ENCODE peak calls at places on chromosomes 13 and 19, in seven cellular contexts. X is GM12878, L is K562, T is HCT116, Y is H1, C is SK-N-SH, A is HepG2. F is an unnamed sample.

GRCh38 chr13:40619479-40619814 is 47.0 kb downstream of the FOXO1 start:
- DNase-seq in X (no peak), L (no peak), T (no peak), Y (no peak), C (no peak), A (peak), F (no peak)

GRCh38 chr13:33251131-33251629 is 34.4 kb downstream of the STARD13 start:
- DNase-seq in X (peak), L (no peak), T (peak), Y (no peak), C (peak), A (no peak), F (no peak)

GRCh38 chr13:79525458-79525857 is 44.5 kb downstream of the NDFIP2 start:
- DNase-seq in X (no peak), L (no peak), T (no peak), Y (no peak), C (no peak), A (peak), F (no peak)

GRCh38 chr13:76723551-76724232 is 162.5 kb downstream of the KCTD12 start:
- DNase-seq in X (no peak), L (no peak), T (no peak), Y (peak), C (no peak), A (no peak), F (no peak)

GRCh38 chr19:55461974-55462628 is 659 bp upstream of the ISOC2 start:
- DNase-seq in X (no peak), L (peak), T (no peak), Y (no peak), C (peak), A (peak), F (peak)

GRCh38 chr19:1102407-1103106 is 1.2 kb upstream of the GPX4 start:
- DNase-seq in X (peak), L (no peak), T (peak), Y (no peak), C (no peak), A (peak), F (no peak)

GRCh38 chr13:79190932-79191331 is 215.1 kb downstream of the RBM26 start:
- DNase-seq in X (peak), L (no peak), T (no peak), Y (no peak), C (no peak), A (no peak), F (no peak)

GRCh38 chr13:92994056-92994455 is 232.6 kb upstream of the GPC6 start:
- DNase-seq in X (no peak), L (no peak), T (no peak), Y (no peak), C (no peak), A (no peak), F (no peak)

GRCh38 chr13:28181413-28181812 is 43.1 kb downstream of the PAN3 start:
- DNase-seq in X (no peak), L (no peak), T (peak), Y (no peak), C (no peak), A (no peak), F (no peak)

GRCh38 chr19:5621945-5622464 is 571 bp downstream of the SAFB2 start:
- DNase-seq in X (no peak), L (peak), T (no peak), Y (peak), C (peak), A (no peak), F (peak)

GRCh38 chr19:4075373-4075772 is 8.7 kb upstream of the ZBTB7A start:
- DNase-seq in X (no peak), L (no peak), T (no peak), Y (no peak), C (no peak), A (no peak), F (no peak)

GRCh38 chr19:3369337-3370213 is 3.2 kb downstream of the NFIC start:
- DNase-seq in X (no peak), L (no peak), T (no peak), Y (no peak), C (no peak), A (no peak), F (no peak)

GRCh38 chr13:39616087-39616694 is 13.2 kb upstream of the LHFPL6 start:
- DNase-seq in X (no peak), L (peak), T (peak), Y (no peak), C (peak), A (peak), F (peak)

GRCh38 chr19:1980782-1981181 is 34.7 kb downstream of the BTBD2 start:
- DNase-seq in X (no peak), L (no peak), T (no peak), Y (no peak), C (no peak), A (no peak), F (no peak)

GRCh38 chr19:44912854-44913253 is 1.6 kb upstream of the APOC1 start:
- DNase-seq in X (no peak), L (no peak), T (no peak), Y (no peak), C (no peak), A (peak), F (no peak)

GRCh38 chr13:26978081-26978860 is 193.3 kb downstream of the USP12 start:
- DNase-seq in X (no peak), L (no peak), T (no peak), Y (no peak), C (no peak), A (no peak), F (peak)

GRCh38 chr19:3075605-3076431 is 13.5 kb upstream of the TLE5 start:
- DNase-seq in X (no peak), L (peak), T (no peak), Y (peak), C (peak), A (no peak), F (peak)

GRCh38 chr13:40371531-40372125 is 294.8 kb downstream of the FOXO1 start:
- DNase-seq in X (no peak), L (no peak), T (no peak), Y (peak), C (no peak), A (no peak), F (no peak)

GRCh38 chr13:87087741-87088140 is 583.4 kb upstream of the SLITRK5 start:
- DNase-seq in X (no peak), L (no peak), T (no peak), Y (no peak), C (no peak), A (no peak), F (no peak)

GRCh38 chr19:58128041-58128685 is 22.4 kb downstream of the ZNF329 start:
- DNase-seq in X (no peak), L (no peak), T (no peak), Y (no peak), C (no peak), A (no peak), F (no peak)

GRCh38 chr13:67515895-67516294 is 285.8 kb upstream of the PCDH9 start:
- DNase-seq in X (no peak), L (no peak), T (no peak), Y (no peak), C (no peak), A (no peak), F (no peak)

GRCh38 chr19:36526581-36526980 is 1.5 kb downstream of the ZNF260 start:
- DNase-seq in X (no peak), L (no peak), T (no peak), Y (no peak), C (no peak), A (no peak), F (no peak)

GRCh38 chr19:38742906-38743305 is 1.4 kb downstream of the CAPN12 start:
- DNase-seq in X (no peak), L (no peak), T (no peak), Y (no peak), C (peak), A (no peak), F (no peak)

GRCh38 chr13:109454167-109454917 is 332.0 kb downstream of the IRS2 start:
- DNase-seq in X (no peak), L (no peak), T (no peak), Y (no peak), C (no peak), A (no peak), F (no peak)

GRCh38 chr19:5719274-5719960 is 529 bp downstream of the LONP1 start:
- DNase-seq in X (no peak), L (peak), T (no peak), Y (peak), C (no peak), A (no peak), F (no peak)

GRCh38 chr13:35631666-35632065 is 155.2 kb upstream of the MAB21L1 start:
- DNase-seq in X (no peak), L (no peak), T (no peak), Y (no peak), C (no peak), A (no peak), F (no peak)

GRCh38 chr19:49327878-49328544 is 3.0 kb upstream of the SLC6A16 start:
- DNase-seq in X (no peak), L (peak), T (peak), Y (no peak), C (no peak), A (peak), F (no peak)

GRCh38 chr19:34474233-34474989 is 7.1 kb upstream of the WTIP start:
- DNase-seq in X (no peak), L (no peak), T (no peak), Y (no peak), C (no peak), A (no peak), F (no peak)

GRCh38 chr19:31402529-31402928 is 53.3 kb upstream of the TSHZ3 start:
- DNase-seq in X (no peak), L (no peak), T (no peak), Y (no peak), C (no peak), A (no peak), F (no peak)

GRCh38 chr19:20279516-20279915 is 112.5 kb downstream of the ZNF486 start:
- DNase-seq in X (no peak), L (no peak), T (no peak), Y (no peak), C (no peak), A (no peak), F (no peak)

GRCh38 chr13:80010286-80010831 is 330.6 kb downstream of the SPRY2 start:
- DNase-seq in X (no peak), L (no peak), T (no peak), Y (no peak), C (no peak), A (no peak), F (no peak)

GRCh38 chr19:52923782-52924593 is 760 bp upstream of the ZNF888 start:
- DNase-seq in X (no peak), L (peak), T (no peak), Y (peak), C (no peak), A (peak), F (no peak)

GRCh38 chr19:27793644-27794443 is 1419.1 kb downstream of the UQCRFS1 start:
- DNase-seq in X (peak), L (peak), T (peak), Y (peak), C (peak), A (peak), F (peak)
- TF ChIP-seq JUND in X (no peak), L (peak), T (no peak), Y (no peak), C (no peak), A (no peak), F (no peak)

GRCh38 chr13:48853381-48854102 is 122.2 kb upstream of the FNDC3A start:
- DNase-seq in X (no peak), L (no peak), T (no peak), Y (no peak), C (no peak), A (no peak), F (no peak)
- TF ChIP-seq JUND in X (no peak), L (no peak), T (no peak), Y (no peak), C (no peak), A (no peak), F (no peak)

GRCh38 chr13:110617326-110618072 is 2.2 kb downstream of the NAXD start:
- DNase-seq in X (no peak), L (no peak), T (no peak), Y (no peak), C (no peak), A (peak), F (no peak)

GRCh38 chr13:110615005-110615321 is 382 bp upstream of the NAXD start:
- DNase-seq in X (no peak), L (no peak), T (no peak), Y (no peak), C (no peak), A (no peak), F (no peak)

GRCh38 chr13:110615322-110616102 is at the start of gene NAXD:
- DNase-seq in X (peak), L (peak), T (peak), Y (peak), C (peak), A (peak), F (peak)

GRCh38 chr13:110618167-110618566 is 2.8 kb downstream of the NAXD start:
- DNase-seq in X (no peak), L (no peak), T (no peak), Y (no peak), C (no peak), A (no peak), F (no peak)

DNA sequence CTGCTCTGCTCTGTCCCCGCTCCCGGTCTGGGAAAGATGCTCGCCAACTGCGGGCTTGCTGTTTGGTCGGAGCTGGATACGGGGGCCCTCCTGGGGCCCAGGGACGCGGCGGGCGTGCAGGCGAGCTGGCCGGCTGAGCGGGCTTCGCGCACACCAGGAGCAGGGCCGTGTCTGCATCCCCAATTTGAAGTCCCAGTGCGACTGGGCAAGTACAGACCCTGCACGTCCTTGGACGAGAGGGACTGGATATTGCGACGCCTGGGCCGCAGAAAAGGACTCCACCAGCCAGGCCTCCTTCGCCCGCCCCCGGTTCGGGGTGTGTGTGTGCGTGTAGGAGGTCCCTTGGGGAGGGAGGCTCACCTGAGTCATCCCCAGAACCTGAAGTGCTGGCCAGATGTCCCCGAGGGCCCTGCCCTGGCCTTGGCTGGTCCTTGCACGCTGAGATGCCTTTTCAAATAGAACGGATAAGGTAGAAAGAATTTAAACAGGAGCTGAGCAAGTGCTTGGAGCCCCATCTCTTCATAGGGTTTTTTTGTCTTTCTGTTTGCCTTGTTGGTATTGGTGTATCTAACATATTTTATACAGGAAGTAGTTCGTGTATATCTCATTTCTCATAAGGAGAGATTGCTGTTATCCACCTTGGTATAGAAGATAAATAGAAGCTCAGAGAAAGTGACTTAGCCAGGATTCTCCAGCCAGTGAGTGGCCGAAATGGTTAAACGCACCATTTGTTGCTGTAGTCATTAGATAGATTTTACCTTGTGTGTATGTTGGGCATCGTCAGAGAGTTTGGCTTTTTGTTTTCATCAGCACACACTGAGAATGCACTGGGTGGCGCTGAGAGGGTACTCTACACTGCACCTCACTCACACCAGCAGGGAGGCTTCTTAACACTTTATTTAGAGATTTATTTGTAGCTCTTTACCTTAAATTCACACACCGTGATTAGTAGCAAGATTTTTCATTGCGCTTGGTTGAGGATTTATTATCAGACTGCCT is 1.1 kb downstream of the NAXD start:
- DNase-seq in X (no peak), L (peak), T (peak), Y (peak), C (peak), A (peak), F (no peak)
- TF ChIP-seq JUND in X (peak), L (no peak), T (no peak), Y (no peak), C (no peak), A (no peak), F (no peak)

GRCh38 chr19:29819986-29820385 is 8.2 kb downstream of the CCNE1 start:
- DNase-seq in X (no peak), L (no peak), T (no peak), Y (no peak), C (no peak), A (no peak), F (no peak)
- TF ChIP-seq JUND in X (no peak), L (no peak), T (no peak), Y (no peak), C (no peak), A (no peak), F (no peak)

DNA sequence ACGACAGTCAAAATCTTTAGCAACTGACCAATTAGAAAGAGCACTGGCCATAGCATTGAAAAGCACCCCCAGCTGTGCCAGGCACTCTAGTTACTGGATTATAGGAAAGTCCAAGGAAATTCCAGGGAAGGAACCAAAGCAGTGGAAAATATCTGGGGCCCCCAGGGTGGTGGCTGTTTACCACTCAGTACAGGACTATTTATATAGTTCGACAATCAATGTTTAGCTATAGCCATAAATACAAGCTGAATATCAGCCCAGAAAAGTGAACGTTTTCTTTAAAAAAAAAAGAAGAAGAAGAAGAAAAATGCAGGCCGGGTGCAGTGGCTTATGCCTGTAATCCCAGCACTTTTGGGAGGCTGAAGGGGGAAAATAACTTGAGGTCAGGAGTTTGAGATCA is 55.2 kb upstream of the UBAC2 start:
- DNase-seq in X (no peak), L (no peak), T (no peak), Y (no peak), C (no peak), A (no peak), F (no peak)
- TF ChIP-seq JUND in X (no peak), L (no peak), T (no peak), Y (no peak), C (no peak), A (no peak), F (no peak)

GRCh38 chr19:17005000-17005399 is 21.6 kb downstream of the CPAMD8 start:
- DNase-seq in X (no peak), L (no peak), T (no peak), Y (no peak), C (no peak), A (no peak), F (peak)

GRCh38 chr19:17004386-17004785 is 22.2 kb downstream of the CPAMD8 start:
- DNase-seq in X (no peak), L (no peak), T (no peak), Y (no peak), C (no peak), A (no peak), F (no peak)

GRCh38 chr19:16998635-16999194 is 27.9 kb downstream of the CPAMD8 start:
- DNase-seq in X (no peak), L (no peak), T (no peak), Y (no peak), C (no peak), A (no peak), F (no peak)

GRCh38 chr19:17002455-17002854 is 24.2 kb downstream of the CPAMD8 start:
- DNase-seq in X (no peak), L (no peak), T (no peak), Y (no peak), C (no peak), A (no peak), F (no peak)

DNA sequence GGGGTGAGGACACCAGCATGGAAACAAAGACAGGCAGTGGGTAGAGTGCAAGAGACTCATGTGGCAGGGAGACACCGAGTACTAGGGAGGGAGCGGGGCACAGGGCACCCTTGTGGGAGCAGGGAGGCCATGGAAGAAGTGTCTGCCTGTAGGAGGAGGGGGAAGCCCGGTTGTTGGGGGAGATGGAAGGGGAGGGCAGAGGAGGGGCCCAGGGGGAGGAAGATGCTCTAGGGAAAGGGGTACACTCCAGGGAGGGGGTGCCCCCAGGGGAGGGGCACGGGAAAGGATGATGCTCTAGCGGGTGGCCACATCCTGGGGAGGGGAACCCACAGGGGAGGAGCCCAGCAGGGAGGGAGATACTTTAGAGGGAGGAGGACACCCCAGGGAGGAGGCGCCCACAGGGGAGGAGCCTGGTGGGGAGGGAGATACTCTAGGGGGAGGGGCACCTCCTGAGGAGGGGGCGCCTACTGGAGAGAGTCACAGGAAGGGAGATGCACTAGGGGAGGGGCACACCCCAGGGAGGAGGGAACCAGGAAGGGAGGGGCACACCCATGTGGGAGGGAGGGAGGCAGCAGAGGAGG is 24.9 kb downstream of the CPAMD8 start:
- DNase-seq in X (no peak), L (peak), T (no peak), Y (peak), C (no peak), A (no peak), F (no peak)
- TF ChIP-seq JUND in X (no peak), L (no peak), T (no peak), Y (no peak), C (no peak), A (no peak), F (no peak)

F was measured in T47D.